ENCODE peak calls at places on chromosomes 11 and 22, in seven cellular contexts. B, I, E, Q, H, W and M are unnamed samples.
A peak's percentile ranks its signal among the peaks of the same experiment; 100 is the strongest.

GRCh38 chr11:75946531-75947530 is 131.8 kb downstream of the UVRAG start:
- DNase-seq in I (peak; percentile 6), W (peak; percentile 62), B (peak; percentile 79), E (no peak), Q (no peak), H (peak; percentile 67), M (peak; percentile 48)

GRCh38 chr22:49930596-49931412 is 12.4 kb downstream of the CRELD2 start:
- DNase-seq in Q (peak; percentile 86), B (peak; percentile 73), W (peak; percentile 58), E (peak; percentile 83), H (peak; percentile 70), I (peak; percentile 78), M (no peak)

GRCh38 chr11:76838422-76839068 is 22.2 kb upstream of the ACER3 start:
- DNase-seq in H (peak; percentile 22), Q (no peak), E (no peak), I (no peak), B (peak; percentile 57), W (peak; percentile 4), M (no peak)

GRCh38 chr11:44901120-44901519 is 49.6 kb downstream of the TP53I11 start:
- DNase-seq in B (no peak), W (no peak), E (no peak), H (no peak), Q (no peak), I (no peak), M (no peak)

GRCh38 chr11:78150346-78150745 is 10.9 kb upstream of the ALG8 start:
- DNase-seq in W (no peak), E (no peak), B (no peak), I (no peak), H (no peak), Q (no peak), M (no peak)

GRCh38 chr11:105466582-105467228 is 143.2 kb upstream of the GRIA4 start:
- DNase-seq in Q (no peak), I (peak; percentile 16), W (peak; percentile 29), E (no peak), H (peak; percentile 74), B (peak; percentile 75), M (peak; percentile 56)

GRCh38 chr22:25569983-25570382 is 5.5 kb downstream of the GRK3 start:
- DNase-seq in B (no peak), E (no peak), I (no peak), Q (peak; percentile 51), H (peak; percentile 28), W (no peak), M (no peak)

GRCh38 chr11:45921561-45922424 is 663 bp upstream of the LARGE2 start:
- DNase-seq in B (no peak), W (no peak), E (peak; percentile 53), I (no peak), Q (no peak), H (no peak), M (no peak)

GRCh38 chr22:35688913-35689675 is 28.6 kb upstream of the APOL5 start:
- DNase-seq in E (no peak), Q (no peak), B (no peak), H (no peak), I (no peak), W (peak; percentile 19), M (no peak)

GRCh38 chr22:25497269-25497668 is 67.2 kb upstream of the GRK3 start:
- DNase-seq in E (no peak), B (peak; percentile 49), I (no peak), H (peak; percentile 19), Q (no peak), W (peak; percentile 26), M (no peak)

GRCh38 chr22:29660021-29660420 is 56.6 kb downstream of the NF2 start:
- DNase-seq in E (no peak), I (no peak), Q (no peak), B (no peak), H (no peak), W (no peak), M (no peak)

GRCh38 chr22:47213571-47214230 is 451.3 kb downstream of the TBC1D22A start:
- DNase-seq in E (peak; percentile 28), W (peak; percentile 5), B (peak; percentile 24), H (no peak), Q (peak; percentile 52), I (peak; percentile 12), M (no peak)

GRCh38 chr11:18312663-18313420 is 9.1 kb downstream of the HPS5 start:
- DNase-seq in W (peak; percentile 30), H (peak; percentile 74), E (no peak), Q (no peak), I (no peak), B (peak; percentile 75), M (no peak)

GRCh38 chr11:119585038-119585666 is 143.8 kb downstream of the NECTIN1 start:
- DNase-seq in E (peak; percentile 10), I (no peak), W (no peak), H (no peak), Q (no peak), B (no peak), M (no peak)

GRCh38 chr11:60370252-60370810 is 8.0 kb upstream of the MS4A7 start:
- DNase-seq in Q (no peak), I (no peak), E (no peak), W (no peak), H (peak; percentile 2), B (no peak), M (no peak)

GRCh38 chr22:48745842-48746788 is 1081.6 kb downstream of the BRD1 start:
- DNase-seq in W (no peak), B (no peak), I (no peak), H (no peak), Q (no peak), E (no peak), M (no peak)

GRCh38 chr11:76524919-76525318 is 80.1 kb downstream of the EMSY start:
- DNase-seq in H (peak; percentile 65), W (peak; percentile 76), E (no peak), I (peak; percentile 26), Q (no peak), B (peak; percentile 57), M (peak; percentile 31)

GRCh38 chr11:71183878-71184277 is 68.5 kb downstream of the SHANK2 start:
- DNase-seq in I (no peak), W (no peak), B (no peak), Q (no peak), E (no peak), H (no peak), M (no peak)

DNA sequence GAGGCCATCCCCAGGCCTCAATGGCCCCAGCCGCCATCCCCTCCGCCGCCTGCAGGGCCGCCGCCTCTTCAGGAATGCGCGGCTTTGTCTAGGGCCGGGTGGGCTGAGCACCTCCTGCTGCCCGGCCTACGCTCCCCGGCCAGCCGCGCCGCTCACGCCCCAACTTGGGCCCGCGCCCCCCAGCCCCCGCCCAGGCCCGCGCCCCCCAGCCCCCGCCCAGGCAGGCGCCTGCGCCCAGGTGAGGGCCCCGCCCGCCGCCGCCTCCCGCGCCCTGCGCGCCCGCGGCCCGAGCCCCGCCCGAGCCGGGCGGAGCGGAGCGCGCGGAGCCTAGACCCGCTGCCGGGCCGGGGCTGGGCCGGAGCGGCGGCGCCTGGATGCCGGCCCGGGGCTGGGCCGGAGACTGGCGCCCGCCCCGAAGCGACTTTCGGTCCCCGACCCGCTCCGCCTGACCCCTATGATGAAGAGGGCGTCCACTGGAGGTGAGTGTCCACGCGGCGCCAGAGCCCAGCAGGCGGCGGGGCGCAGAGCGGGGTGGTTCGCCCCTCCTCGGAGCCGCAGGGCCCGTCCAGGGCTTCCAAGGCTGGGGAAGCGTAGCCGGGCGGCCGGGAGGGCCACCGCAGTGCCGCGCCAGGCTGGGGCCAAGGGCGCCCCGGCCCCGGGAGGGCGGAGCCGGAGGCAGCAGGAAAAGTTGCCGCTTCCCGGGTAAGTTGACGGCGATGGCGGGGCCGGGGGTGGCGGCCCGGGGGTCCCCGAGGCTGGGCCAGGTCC is 34.3 kb upstream of the PRODH start:
- DNase-seq in W (no peak), I (no peak), H (no peak), B (no peak), Q (no peak), E (no peak), M (no peak)
- H3K4me3 ChIP-seq in W (no peak overlapping the region), I (peak overlapping the region; percentile 55), H (peak overlapping the region; percentile 35), B (peak overlapping the region; percentile 24), Q (no peak overlapping the region), E (peak overlapping the region; percentile 24), M (peak overlapping the region; percentile 27)

DNA sequence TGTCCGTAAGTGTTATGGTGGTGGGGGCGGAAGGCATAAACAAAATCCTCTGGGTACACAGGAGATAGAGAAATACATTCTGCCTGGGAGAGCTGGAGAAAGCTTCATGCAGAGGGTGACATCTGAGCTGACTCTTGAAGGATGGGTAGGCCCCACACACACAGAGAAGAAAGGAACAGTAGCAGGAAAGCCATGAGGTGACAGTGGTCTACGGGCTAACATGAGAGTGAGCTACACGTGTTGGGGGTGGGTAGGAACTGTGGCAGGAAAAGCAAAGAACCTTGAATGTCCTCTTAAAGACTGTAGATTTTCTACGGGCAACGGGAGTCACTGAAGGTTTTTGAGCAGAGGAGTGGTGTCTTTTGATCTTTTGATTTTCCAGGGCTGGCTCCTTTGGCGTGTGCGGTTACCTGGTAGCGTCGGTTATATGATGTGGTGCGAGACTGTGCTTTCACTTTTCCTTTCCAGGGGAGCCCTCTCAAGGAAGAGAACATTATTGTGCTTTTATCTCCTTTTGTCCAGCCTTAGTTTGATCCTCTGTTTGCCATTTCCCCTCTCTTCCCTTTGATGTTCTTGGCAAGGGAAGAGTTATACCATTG is 39.7 kb downstream of the ADAMTS8 start:
- DNase-seq in Q (peak; percentile 8), H (no peak), E (no peak), I (no peak), W (no peak), B (no peak), M (no peak)
- H3K4me3 ChIP-seq in Q (no peak overlapping the region), H (no peak overlapping the region), E (no peak overlapping the region), I (no peak overlapping the region), W (no peak overlapping the region), B (no peak overlapping the region), M (no peak overlapping the region)

DNA sequence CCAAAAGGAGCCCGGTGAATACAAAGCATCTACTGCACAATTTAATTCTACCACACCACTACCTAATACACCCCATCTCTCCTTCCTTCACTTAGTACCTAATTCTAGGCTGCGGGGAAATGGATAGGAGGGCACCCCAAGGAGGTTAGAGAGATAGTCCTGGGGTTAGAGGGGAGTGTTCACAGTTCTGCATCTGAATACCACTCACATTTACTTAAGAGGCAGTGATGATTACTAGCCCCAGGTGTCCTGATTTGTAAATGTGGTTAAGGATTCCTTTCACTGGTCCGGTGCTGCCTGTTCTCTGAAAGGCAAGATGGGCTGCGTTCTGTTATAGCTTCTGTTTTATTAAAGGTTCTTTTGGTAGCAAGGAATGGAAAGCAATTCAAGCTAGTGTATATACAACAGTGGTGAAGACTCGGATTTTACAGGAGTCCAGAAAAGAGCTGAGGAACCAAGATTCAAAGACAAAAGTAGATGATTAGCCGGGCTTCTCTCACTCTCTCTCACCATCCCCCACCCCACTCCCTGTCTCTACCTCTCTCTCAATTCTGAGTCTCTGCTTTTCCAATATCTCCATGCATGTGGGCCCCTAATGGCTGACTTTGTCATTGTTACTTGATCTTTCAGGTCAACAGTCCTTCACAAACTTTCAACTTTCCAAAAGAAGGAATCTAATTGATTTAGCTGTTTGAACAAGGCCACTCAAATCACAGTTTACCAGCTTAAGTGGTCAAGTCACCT is 8.7 kb upstream of the KCNA4 start:
- DNase-seq in H (no peak), I (no peak), B (no peak), E (no peak), Q (no peak), W (no peak), M (no peak)
- H3K4me3 ChIP-seq in H (no peak overlapping the region), I (no peak overlapping the region), B (no peak overlapping the region), E (no peak overlapping the region), Q (no peak overlapping the region), W (no peak overlapping the region), M (no peak overlapping the region)

DNA sequence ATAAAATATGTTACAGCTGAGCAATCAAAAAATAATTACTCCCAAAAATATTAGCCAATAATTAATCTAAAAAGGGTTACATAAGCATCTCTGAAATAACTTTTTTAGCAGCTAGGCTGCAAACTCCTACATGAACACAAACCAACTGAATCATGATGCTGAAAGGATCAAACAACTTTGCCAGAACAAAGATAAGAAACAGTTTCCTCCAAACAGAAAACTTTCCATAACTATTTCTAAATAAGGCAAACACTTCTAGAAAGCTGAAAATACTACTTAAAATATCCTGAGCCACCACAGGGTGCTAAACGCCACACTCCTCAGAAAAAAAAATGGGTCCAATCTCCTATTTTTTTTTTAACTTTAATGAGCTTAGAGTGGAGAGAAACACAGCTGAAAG is 68.6 kb upstream of the ARHGAP32 start:
- DNase-seq in B (peak; percentile 70), W (no peak), E (no peak), H (no peak), Q (no peak), I (no peak), M (no peak)
- H3K4me3 ChIP-seq in B (no peak overlapping the region), W (no peak overlapping the region), E (no peak overlapping the region), H (no peak overlapping the region), Q (no peak overlapping the region), I (no peak overlapping the region), M (no peak overlapping the region)